ENCODE peak calls at places on chromosomes 5 and 9, in seven cellular contexts. R, J, U, X, T, G and N are unnamed samples.

GRCh38 chr9:87194471-87194870 is 247.2 kb upstream of the GAS1 start:
- DNase-seq in R (no peak), J (no peak), U (no peak), X (peak; percentile 44), T (peak; percentile 93), G (no peak), N (no peak)

GRCh38 chr9:37364751-37365360 is 57.6 kb upstream of the GRHPR start:
- DNase-seq in R (no peak), J (no peak), U (peak; percentile 15), X (no peak), T (no peak), G (no peak), N (no peak)

GRCh38 chr5:115835481-115835880 is 5.9 kb downstream of the ATG12 start:
- DNase-seq in R (no peak), J (no peak), U (no peak), X (no peak), T (no peak), G (no peak), N (no peak)

GRCh38 chr5:160605266-160605665 is 183.6 kb downstream of the PTTG1 start:
- DNase-seq in R (no peak), J (no peak), U (no peak), X (no peak), T (no peak), G (no peak), N (no peak)

GRCh38 chr5:13664377-13664776 is 280.1 kb downstream of the DNAH5 start:
- DNase-seq in R (no peak), J (no peak), U (peak; percentile 96), X (peak; percentile 90), T (peak; percentile 94), G (no peak), N (no peak)

GRCh38 chr9:34589656-34590375 is at the start of gene CNTFR:
- DNase-seq in R (no peak), J (no peak), U (no peak), X (no peak), T (no peak), G (peak; percentile 42), N (peak; percentile 40)

GRCh38 chr9:98690686-98691085 is 18.0 kb downstream of the GABBR2 start:
- DNase-seq in R (no peak), J (no peak), U (no peak), X (no peak), T (no peak), G (no peak), N (no peak)

GRCh38 chr5:125798311-125798710 is 624.9 kb upstream of the GRAMD2B start:
- DNase-seq in R (peak; percentile 14), J (no peak), U (peak; percentile 58), X (peak; percentile 23), T (peak; percentile 42), G (no peak), N (peak; percentile 12)

GRCh38 chr9:86303316-86303975 is 21.1 kb upstream of the ISCA1 start:
- DNase-seq in R (no peak), J (no peak), U (peak; percentile 64), X (peak; percentile 61), T (peak; percentile 36), G (no peak), N (peak; percentile 62)

GRCh38 chr5:75716715-75717081 is 539 bp downstream of the POC5 start:
- DNase-seq in R (peak; percentile 6), J (no peak), U (no peak), X (no peak), T (no peak), G (no peak), N (no peak)

GRCh38 chr5:95836544-95836943 is 14.0 kb upstream of the GLRX start:
- DNase-seq in R (no peak), J (no peak), U (no peak), X (no peak), T (no peak), G (no peak), N (no peak)

GRCh38 chr9:78932849-78933627 is 636.1 kb downstream of the PSAT1 start:
- DNase-seq in R (no peak), J (no peak), U (peak; percentile 82), X (peak; percentile 68), T (peak; percentile 84), G (no peak), N (no peak)

GRCh38 chr9:72592501-72593403 is 71.3 kb downstream of the TMC1 start:
- DNase-seq in R (peak; percentile 9), J (peak; percentile 62), U (peak; percentile 66), X (peak; percentile 58), T (peak; percentile 49), G (peak; percentile 42), N (peak; percentile 32)

GRCh38 chr9:74765572-74765971 is 122.1 kb downstream of the TRPM6 start:
- DNase-seq in R (no peak), J (no peak), U (no peak), X (no peak), T (no peak), G (no peak), N (no peak)

GRCh38 chr9:132546148-132547051 is 36.0 kb upstream of the BARHL1 start:
- DNase-seq in R (peak; percentile 63), J (no peak), U (no peak), X (peak; percentile 36), T (peak; percentile 26), G (peak; percentile 79), N (peak; percentile 16)

GRCh38 chr5:148186248-148187003 is 16.4 kb upstream of the SPINK6 start:
- DNase-seq in R (no peak), J (peak; percentile 22), U (peak; percentile 90), X (peak; percentile 67), T (peak; percentile 83), G (no peak), N (no peak)

GRCh38 chr5:59319286-59319685 is 574.2 kb downstream of the PDE4D start:
- DNase-seq in R (no peak), J (no peak), U (no peak), X (no peak), T (no peak), G (no peak), N (no peak)

GRCh38 chr9:134323741-134324358 is 2.4 kb upstream of the RXRA start:
- DNase-seq in R (no peak), J (no peak), U (no peak), X (peak; percentile 94), T (peak; percentile 75), G (no peak), N (no peak)

GRCh38 chr9:105007143-105007542 is 79.2 kb upstream of the ABCA1 start:
- DNase-seq in R (no peak), J (peak; percentile 54), U (peak; percentile 72), X (peak; percentile 77), T (peak; percentile 96), G (no peak), N (no peak)

GRCh38 chr9:77927265-77927664 is 104.3 kb downstream of the GNAQ start:
- DNase-seq in R (no peak), J (no peak), U (peak; percentile 22), X (no peak), T (peak; percentile 81), G (no peak), N (no peak)

GRCh38 chr5:58836351-58836750 is 253.5 kb downstream of the RAB3C start:
- DNase-seq in R (no peak), J (no peak), U (no peak), X (no peak), T (no peak), G (no peak), N (no peak)

GRCh38 chr5:141855265-141856029 is 22.8 kb downstream of the PCDH1 start:
- DNase-seq in R (no peak), J (no peak), U (no peak), X (no peak), T (no peak), G (peak; percentile 83), N (no peak)

GRCh38 chr5:69493235-69493925 is 790 bp downstream of the OCLN start:
- DNase-seq in R (peak; percentile 17), J (no peak), U (peak; percentile 41), X (peak; percentile 58), T (peak; percentile 44), G (peak; percentile 50), N (no peak)

GRCh38 chr5:178114325-178115135 is 1.2 kb downstream of the N4BP3 start:
- DNase-seq in R (no peak), J (no peak), U (no peak), X (no peak), T (no peak), G (no peak), N (no peak)

GRCh38 chr5:143521891-143522290 is 118.4 kb upstream of the NR3C1 start:
- DNase-seq in R (no peak), J (no peak), U (no peak), X (no peak), T (peak; percentile 52), G (no peak), N (no peak)

GRCh38 chr5:68251386-68251785 is 35.8 kb downstream of the PIK3R1 start:
- DNase-seq in R (no peak), J (no peak), U (no peak), X (peak; percentile 40), T (peak; percentile 61), G (no peak), N (peak; percentile 76)

GRCh38 chr5:135887447-135887864 is 8.2 kb downstream of the IL9 start:
- DNase-seq in R (peak; percentile 65), J (peak; percentile 35), U (peak; percentile 80), X (peak; percentile 80), T (peak; percentile 52), G (peak; percentile 75), N (peak; percentile 80)

GRCh38 chr5:78899922-78900362 is 85.2 kb downstream of the ARSB start:
- DNase-seq in R (peak; percentile 14), J (no peak), U (peak; percentile 56), X (peak; percentile 18), T (peak; percentile 55), G (peak; percentile 32), N (peak; percentile 45)

GRCh38 chr9:89079421-89079820 is 88.2 kb downstream of the S1PR3 start:
- DNase-seq in R (no peak), J (no peak), U (no peak), X (no peak), T (peak; percentile 31), G (no peak), N (no peak)

GRCh38 chr9:83440641-83441040 is 97.6 kb downstream of the FRMD3 start:
- DNase-seq in R (no peak), J (no peak), U (no peak), X (no peak), T (peak; percentile 49), G (no peak), N (no peak)

GRCh38 chr5:76204713-76205112 is 121.5 kb downstream of the SV2C start:
- DNase-seq in R (no peak), J (no peak), U (peak; percentile 45), X (peak; percentile 68), T (no peak), G (no peak), N (no peak)

GRCh38 chr5:176573564-176574296 is 24.6 kb downstream of the CDHR2 start:
- DNase-seq in R (peak; percentile 77), J (peak; percentile 74), U (peak; percentile 63), X (peak; percentile 69), T (peak; percentile 26), G (peak; percentile 66), N (peak; percentile 39)

GRCh38 chr9:137306546-137307254 is 4.6 kb upstream of the NRARP start:
- DNase-seq in R (no peak), J (no peak), U (no peak), X (no peak), T (no peak), G (no peak), N (no peak)

GRCh38 chr5:83957188-83957587 is 236.5 kb upstream of the HAPLN1 start:
- DNase-seq in R (no peak), J (no peak), U (peak; percentile 71), X (no peak), T (peak; percentile 32), G (peak; percentile 70), N (no peak)

GRCh38 chr9:78038620-78039300 is 7.1 kb upstream of the GNAQ start:
- DNase-seq in R (no peak), J (no peak), U (peak; percentile 36), X (no peak), T (peak; percentile 33), G (no peak), N (no peak)